ENCODE peak calls at places on chromosomes 12 and 14, in nine cellular contexts. R, K, S, J, E, D, Q, A and X are unnamed samples.

GRCh38 chr12:43148711-43149110 is 403.3 kb downstream of the ADAMTS20 start:
- DNase-seq in R (no peak), K (no peak), S (no peak), J (no peak), E (no peak), D (no peak), Q (no peak), A (no peak), X (no peak)

GRCh38 chr14:99774526-99775307 is 18.5 kb upstream of the EML1 start:
- DNase-seq in R (no peak), K (peak; percentile 66), S (peak; percentile 52), J (no peak), E (no peak), D (peak; percentile 63), Q (peak; percentile 63), A (no peak), X (no peak)

GRCh38 chr12:102513739-102514138 is 33.4 kb upstream of the IGF1 start:
- DNase-seq in R (no peak), K (no peak), S (peak; percentile 15), J (no peak), E (no peak), D (no peak), Q (no peak), A (no peak), X (no peak)

GRCh38 chr12:121021754-121022153 is 5.5 kb upstream of the C12orf43 start:
- DNase-seq in R (no peak), K (no peak), S (no peak), J (peak; percentile 37), E (no peak), D (no peak), Q (no peak), A (no peak), X (no peak)

GRCh38 chr12:104975621-104976343 is 10.3 kb upstream of the NOPCHAP1 start:
- DNase-seq in R (no peak), K (no peak), S (peak; percentile 48), J (no peak), E (no peak), D (no peak), Q (no peak), A (no peak), X (no peak)

GRCh38 chr12:19064713-19065112 is 64.8 kb upstream of the PLEKHA5 start:
- DNase-seq in R (no peak), K (no peak), S (no peak), J (no peak), E (no peak), D (no peak), Q (no peak), A (no peak), X (no peak)

GRCh38 chr12:21483531-21483930 is 17.9 kb downstream of the RECQL start:
- DNase-seq in R (no peak), K (no peak), S (no peak), J (no peak), E (no peak), D (no peak), Q (no peak), A (no peak), X (no peak)

GRCh38 chr12:107236824-107237467 is 143.6 kb upstream of the CRY1 start:
- DNase-seq in R (no peak), K (no peak), S (peak; percentile 54), J (no peak), E (no peak), D (no peak), Q (no peak), A (no peak), X (no peak)

GRCh38 chr12:120261951-120262851 is 3.3 kb downstream of the PXN start:
- DNase-seq in R (peak; percentile 21), K (no peak), S (no peak), J (no peak), E (peak; percentile 38), D (no peak), Q (no peak), A (no peak), X (no peak)

GRCh38 chr12:26369588-26369987 is 174.2 kb downstream of the SSPN start:
- DNase-seq in R (no peak), K (peak; percentile 63), S (peak; percentile 94), J (no peak), E (no peak), D (peak; percentile 8), Q (no peak), A (no peak), X (peak; percentile 49)

GRCh38 chr12:3019005-3019680 is 58.0 kb upstream of the TSPAN9 start:
- DNase-seq in R (no peak), K (no peak), S (no peak), J (no peak), E (no peak), D (no peak), Q (no peak), A (no peak), X (no peak)

GRCh38 chr14:94342334-94342934 is 19.3 kb upstream of the SERPINA6 start:
- DNase-seq in R (no peak), K (peak; percentile 93), S (peak; percentile 99), J (peak; percentile 78), E (peak; percentile 94), D (no peak), Q (peak; percentile 94), A (peak; percentile 90), X (peak; percentile 98)

GRCh38 chr14:99546230-99546879 is 57.7 kb downstream of the CCDC85C start:
- DNase-seq in R (no peak), K (no peak), S (no peak), J (no peak), E (no peak), D (peak; percentile 68), Q (no peak), A (no peak), X (no peak)

GRCh38 chr12:89918172-89918880 is 209.7 kb upstream of the ATP2B1 start:
- DNase-seq in R (no peak), K (no peak), S (no peak), J (no peak), E (peak; percentile 81), D (no peak), Q (no peak), A (no peak), X (no peak)
- TF ChIP-seq CTCF in R (no peak), K (no peak), S (no peak), J (no peak), E (no peak), D (no peak), Q (no peak), A (no peak), X (no peak)

GRCh38 chr14:104929268-104930230 is 4.9 kb downstream of the PLD4 start:
- DNase-seq in R (no peak), K (no peak), S (no peak), J (peak; percentile 63), E (no peak), D (no peak), Q (no peak), A (no peak), X (no peak)

GRCh38 chr14:104926619-104927431 is 2.1 kb downstream of the PLD4 start:
- DNase-seq in R (no peak), K (no peak), S (no peak), J (no peak), E (no peak), D (no peak), Q (no peak), A (no peak), X (no peak)

GRCh38 chr14:104928391-104929133 is 3.9 kb downstream of the PLD4 start:
- DNase-seq in R (no peak), K (no peak), S (no peak), J (no peak), E (no peak), D (no peak), Q (no peak), A (no peak), X (no peak)

GRCh38 chr14:104927432-104927816 is 2.7 kb downstream of the PLD4 start:
- DNase-seq in R (no peak), K (no peak), S (no peak), J (no peak), E (no peak), D (no peak), Q (no peak), A (no peak), X (no peak)

DNA sequence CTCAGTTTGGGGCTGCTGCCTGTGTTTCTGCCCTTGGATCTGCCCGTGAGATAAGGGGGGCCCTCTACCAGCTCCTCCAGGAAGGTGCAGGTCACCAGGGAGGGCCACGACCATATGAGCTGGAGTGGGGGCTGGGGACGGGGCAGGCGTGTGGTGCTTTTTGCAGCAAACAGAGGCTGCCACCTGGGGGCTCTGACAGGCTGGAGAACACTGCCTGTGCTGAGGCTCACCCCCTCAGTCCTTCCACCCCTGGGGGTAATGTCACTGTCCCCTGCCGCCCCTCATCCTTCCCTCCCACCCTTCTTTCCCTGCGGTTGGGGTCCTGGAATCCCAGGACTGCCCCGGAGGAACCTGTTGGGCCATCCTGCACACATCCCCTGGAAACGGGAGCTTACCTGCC is 3.2 kb downstream of the PLD4 start:
- DNase-seq in R (no peak), K (no peak), S (no peak), J (no peak), E (no peak), D (no peak), Q (no peak), A (no peak), X (no peak)
- TF ChIP-seq CTCF in R (no peak), K (no peak), S (no peak), J (no peak), E (no peak), D (no peak), Q (no peak), A (no peak), X (no peak)

DNA sequence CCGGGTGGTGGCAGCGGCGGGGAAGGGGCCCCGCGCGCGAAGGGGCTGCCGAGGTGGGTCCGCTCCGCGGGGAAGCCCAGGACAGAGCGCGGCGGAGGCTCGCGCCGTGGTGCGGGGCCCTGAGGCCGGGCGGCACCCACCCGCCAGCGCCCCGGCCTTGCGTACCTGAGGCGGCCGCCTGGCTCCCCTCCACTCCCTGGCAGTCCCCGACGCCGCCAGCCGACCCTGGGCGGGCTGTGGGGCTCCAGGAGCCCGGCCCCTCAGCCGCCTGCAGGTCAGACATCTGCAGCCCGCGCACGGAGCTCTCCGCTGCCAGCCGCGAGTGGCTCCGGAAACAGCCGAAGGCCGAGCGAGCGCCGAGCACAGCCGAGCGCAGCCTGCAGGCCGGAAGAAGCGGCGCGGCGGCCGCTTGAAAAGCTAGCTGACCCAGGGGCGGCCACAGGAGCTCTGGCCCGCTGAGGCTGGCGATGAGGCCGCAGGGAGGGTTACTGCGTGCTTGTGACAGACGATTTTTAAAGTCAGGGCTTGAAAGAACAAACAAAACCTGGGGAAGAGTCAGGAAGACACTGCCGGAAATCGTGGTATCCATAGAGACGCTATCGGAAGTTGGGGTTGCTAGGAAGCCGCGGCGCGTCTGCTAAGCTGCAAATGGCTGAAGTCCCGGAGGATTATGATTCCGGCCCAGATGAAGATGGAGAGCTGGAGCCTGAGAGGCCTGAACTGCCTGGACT is at the start of the genes SAMD15 and TMED8:
- DNase-seq in R (peak; percentile 85), K (peak; percentile 83), S (peak; percentile 80), J (peak; percentile 93), E (peak; percentile 84), D (peak; percentile 92), Q (peak; percentile 74), A (peak; percentile 83), X (peak; percentile 44)
- TF ChIP-seq CTCF in R (no peak), K (peak; percentile 30), S (peak; percentile 24), J (peak; percentile 36), E (peak; percentile 14), D (peak; percentile 7), Q (peak; percentile 12), A (peak; percentile 32), X (peak; percentile 22)

DNA sequence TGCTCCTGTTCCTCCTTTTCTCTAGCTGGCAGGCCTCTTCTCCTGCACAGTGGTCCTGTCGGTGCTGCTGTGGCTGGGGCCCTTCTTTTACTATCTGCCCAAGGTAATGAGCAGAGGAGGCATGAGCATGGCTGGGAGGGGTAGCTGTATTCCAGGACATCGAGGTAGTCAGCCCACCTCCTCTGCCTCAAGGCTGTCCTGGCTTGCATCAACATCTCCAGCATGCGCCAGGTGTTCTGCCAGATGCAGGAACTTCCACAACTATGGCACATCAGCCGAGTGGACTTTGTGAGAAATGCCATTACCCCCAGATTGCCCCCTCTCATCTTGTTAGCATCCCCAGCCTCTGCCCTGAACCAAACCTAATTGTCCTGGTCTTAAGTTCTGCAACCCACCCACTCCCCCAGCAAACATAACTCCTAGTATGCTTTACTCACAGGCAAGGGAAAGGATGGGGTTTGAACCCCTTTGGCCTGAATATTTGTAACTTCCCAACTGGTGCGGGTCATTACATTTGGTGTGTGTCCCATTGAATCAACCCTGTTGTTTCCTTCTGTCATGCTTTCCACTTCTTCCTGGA is 9.1 kb downstream of the B4GALNT1 start:
- DNase-seq in R (no peak), K (no peak), S (no peak), J (no peak), E (no peak), D (no peak), Q (no peak), A (no peak), X (no peak)
- TF ChIP-seq CTCF in R (no peak), K (no peak), S (no peak), J (no peak), E (no peak), D (no peak), Q (no peak), A (no peak), X (no peak)